ENCODE peak calls at places on chromosomes 16 and 17, in seven cellular contexts. One of them, this sample, is unnamed.

GRCh38 chr17:44775838-44776621 is 17.2 kb downstream of the ADAM11 start:
- DNase-seq in SK-N-SH: peak; percentile 58
- DNase-seq in HepG2: peak; percentile 32
- DNase-seq in GM12892: no peak
- DNase-seq in K562: no peak
- DNase-seq in GM12891: no peak
- DNase-seq in H1: no peak
- DNase-seq in this sample: no peak

GRCh38 chr16:20314575-20314974 is 12.7 kb downstream of the GP2 start:
- DNase-seq in SK-N-SH: no peak
- DNase-seq in HepG2: no peak
- DNase-seq in GM12892: no peak
- DNase-seq in K562: no peak
- DNase-seq in GM12891: no peak
- DNase-seq in H1: no peak
- DNase-seq in this sample: no peak

GRCh38 chr17:66420961-66421371 is 118.6 kb downstream of the PRKCA start:
- DNase-seq in SK-N-SH: no peak
- DNase-seq in HepG2: peak; percentile 55
- DNase-seq in GM12892: no peak
- DNase-seq in K562: no peak
- DNase-seq in GM12891: no peak
- DNase-seq in H1: no peak
- DNase-seq in this sample: no peak

GRCh38 chr16:31876955-31877828 is 3.6 kb downstream of the ZNF267 start:
- DNase-seq in SK-N-SH: no peak
- DNase-seq in HepG2: peak; percentile 87
- DNase-seq in GM12892: no peak
- DNase-seq in K562: no peak
- DNase-seq in GM12891: no peak
- DNase-seq in H1: no peak
- DNase-seq in this sample: peak; percentile 94

GRCh38 chr16:56332464-56333079 is 92.8 kb downstream of the AMFR start:
- DNase-seq in SK-N-SH: peak; percentile 57
- DNase-seq in HepG2: peak; percentile 78
- DNase-seq in GM12892: no peak
- DNase-seq in K562: peak; percentile 62
- DNase-seq in GM12891: no peak
- DNase-seq in H1: peak; percentile 66
- DNase-seq in this sample: no peak

GRCh38 chr17:57624390-57624789 is 120.7 kb downstream of the CCDC182 start:
- DNase-seq in SK-N-SH: no peak
- DNase-seq in HepG2: no peak
- DNase-seq in GM12892: no peak
- DNase-seq in K562: no peak
- DNase-seq in GM12891: no peak
- DNase-seq in H1: no peak
- DNase-seq in this sample: no peak

GRCh38 chr17:15649861-15650391 is 30.4 kb upstream of the FBXW10B start:
- DNase-seq in SK-N-SH: no peak
- DNase-seq in HepG2: no peak
- DNase-seq in GM12892: no peak
- DNase-seq in K562: no peak
- DNase-seq in GM12891: no peak
- DNase-seq in H1: no peak
- DNase-seq in this sample: no peak

GRCh38 chr16:11963706-11964105 is 1.3 kb upstream of the TNFRSF17 start:
- DNase-seq in SK-N-SH: no peak
- DNase-seq in HepG2: no peak
- DNase-seq in GM12892: no peak
- DNase-seq in K562: no peak
- DNase-seq in GM12891: no peak
- DNase-seq in H1: no peak
- DNase-seq in this sample: no peak

GRCh38 chr16:52921104-52921503 is 131.6 kb downstream of the CHD9NB start:
- DNase-seq in SK-N-SH: no peak
- DNase-seq in HepG2: no peak
- DNase-seq in GM12892: no peak
- DNase-seq in K562: no peak
- DNase-seq in GM12891: no peak
- DNase-seq in H1: no peak
- DNase-seq in this sample: no peak

GRCh38 chr16:84096447-84097005 is 20.2 kb downstream of the MBTPS1 start:
- DNase-seq in SK-N-SH: no peak
- DNase-seq in HepG2: peak; percentile 95
- DNase-seq in GM12892: no peak
- DNase-seq in K562: no peak
- DNase-seq in GM12891: no peak
- DNase-seq in H1: no peak
- DNase-seq in this sample: no peak

GRCh38 chr17:64297467-64298088 is 34.5 kb upstream of the TEX2 start:
- DNase-seq in SK-N-SH: no peak
- DNase-seq in HepG2: no peak
- DNase-seq in GM12892: no peak
- DNase-seq in K562: no peak
- DNase-seq in GM12891: no peak
- DNase-seq in H1: no peak
- DNase-seq in this sample: no peak

GRCh38 chr17:29571486-29571882 is 3.0 kb downstream of the TP53I13 start:
- DNase-seq in SK-N-SH: no peak
- DNase-seq in HepG2: no peak
- DNase-seq in GM12892: no peak
- DNase-seq in K562: no peak
- DNase-seq in GM12891: no peak
- DNase-seq in H1: no peak
- DNase-seq in this sample: no peak

GRCh38 chr17:1776857-1777256 is 15.0 kb downstream of the SERPINF1 start:
- DNase-seq in SK-N-SH: no peak
- DNase-seq in HepG2: no peak
- DNase-seq in GM12892: no peak
- DNase-seq in K562: no peak
- DNase-seq in GM12891: no peak
- DNase-seq in H1: no peak
- DNase-seq in this sample: no peak

GRCh38 chr17:46917516-46917915 is 5.4 kb upstream of the GOSR2 start:
- DNase-seq in SK-N-SH: no peak
- DNase-seq in HepG2: no peak
- DNase-seq in GM12892: no peak
- DNase-seq in K562: no peak
- DNase-seq in GM12891: no peak
- DNase-seq in H1: no peak
- DNase-seq in this sample: no peak

GRCh38 chr17:71099003-71099710 is 929.8 kb downstream of the KCNJ2 start:
- DNase-seq in SK-N-SH: no peak
- DNase-seq in HepG2: no peak
- DNase-seq in GM12892: no peak
- DNase-seq in K562: no peak
- DNase-seq in GM12891: no peak
- DNase-seq in H1: no peak
- DNase-seq in this sample: no peak

GRCh38 chr17:61414936-61415251 is 15.3 kb downstream of the TBX2 start:
- DNase-seq in SK-N-SH: peak; percentile 47
- DNase-seq in HepG2: no peak
- DNase-seq in GM12892: no peak
- DNase-seq in K562: no peak
- DNase-seq in GM12891: no peak
- DNase-seq in H1: peak; percentile 20
- DNase-seq in this sample: no peak

GRCh38 chr16:11700264-11701029 is 32.2 kb downstream of the SNN start:
- DNase-seq in SK-N-SH: no peak
- DNase-seq in HepG2: peak; percentile 59
- DNase-seq in GM12892: no peak
- DNase-seq in K562: no peak
- DNase-seq in GM12891: no peak
- DNase-seq in H1: no peak
- DNase-seq in this sample: no peak

GRCh38 chr17:5703736-5704135 is 119.4 kb upstream of the NLRP1 start:
- DNase-seq in SK-N-SH: no peak
- DNase-seq in HepG2: no peak
- DNase-seq in GM12892: no peak
- DNase-seq in K562: no peak
- DNase-seq in GM12891: no peak
- DNase-seq in H1: no peak
- DNase-seq in this sample: no peak

GRCh38 chr17:5707482-5707881 is 123.2 kb upstream of the NLRP1 start:
- DNase-seq in SK-N-SH: no peak
- DNase-seq in HepG2: no peak
- DNase-seq in GM12892: no peak
- DNase-seq in K562: no peak
- DNase-seq in GM12891: no peak
- DNase-seq in H1: no peak
- DNase-seq in this sample: no peak

GRCh38 chr17:5705876-5706420 is 121.6 kb upstream of the NLRP1 start:
- DNase-seq in SK-N-SH: no peak
- DNase-seq in HepG2: no peak
- DNase-seq in GM12892: no peak
- DNase-seq in K562: no peak
- DNase-seq in GM12891: no peak
- DNase-seq in H1: no peak
- DNase-seq in this sample: no peak

GRCh38 chr17:5706835-5707234 is 122.5 kb upstream of the NLRP1 start:
- DNase-seq in SK-N-SH: peak; percentile 56
- DNase-seq in HepG2: peak; percentile 35
- DNase-seq in GM12892: peak; percentile 46
- DNase-seq in K562: peak; percentile 51
- DNase-seq in GM12891: peak; percentile 51
- DNase-seq in H1: peak; percentile 90
- DNase-seq in this sample: peak; percentile 8

DNA sequence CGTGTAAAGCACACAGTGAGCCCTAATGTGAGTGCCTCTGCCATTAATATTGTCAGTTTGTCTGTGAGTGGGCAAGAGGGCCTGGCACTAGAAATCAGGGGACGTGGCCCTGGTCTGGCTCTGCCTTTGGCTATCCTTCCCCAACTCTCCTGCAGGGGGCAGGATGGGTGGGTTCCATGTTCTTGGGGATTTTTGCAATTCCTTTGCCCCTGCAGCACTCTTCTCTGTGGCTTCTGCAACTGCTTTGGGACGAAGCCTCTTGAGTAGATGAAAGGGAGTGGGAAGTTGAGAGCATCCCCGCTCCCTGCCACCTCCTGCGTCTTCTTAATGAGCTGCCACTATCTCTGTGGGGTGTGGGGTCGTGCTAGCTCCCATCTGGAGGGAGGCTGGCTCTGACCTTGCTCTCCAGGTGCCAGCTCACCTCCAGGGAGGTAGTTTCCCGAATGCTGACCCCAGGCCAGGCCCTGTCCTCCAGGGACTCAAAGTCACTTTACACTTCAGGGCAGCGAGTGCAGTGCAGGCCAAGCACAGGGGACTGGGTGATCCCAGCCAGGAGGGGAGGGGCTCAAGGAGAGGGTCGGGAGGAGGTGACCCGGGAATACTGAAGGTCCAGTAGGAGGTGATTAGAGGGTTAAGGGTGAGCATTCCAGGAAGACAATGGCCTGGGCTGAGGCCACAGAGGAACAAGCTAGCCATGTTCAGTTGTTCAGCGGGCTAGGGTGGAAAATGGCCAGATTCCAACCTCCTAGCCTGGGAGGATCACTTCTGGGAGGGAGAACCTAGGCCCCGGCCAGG is 121.0 kb upstream of the NLRP1 start:
- DNase-seq in SK-N-SH: peak; percentile 36
- DNase-seq in HepG2: no peak
- DNase-seq in GM12892: no peak
- DNase-seq in K562: peak; percentile 27
- DNase-seq in GM12891: no peak
- DNase-seq in H1: peak; percentile 80
- DNase-seq in this sample: no peak
- TF ChIP-seq TAF1 in SK-N-SH: no peak
- TF ChIP-seq TAF1 in HepG2: no peak
- TF ChIP-seq TAF1 in GM12892: no peak
- TF ChIP-seq TAF1 in K562: no peak
- TF ChIP-seq TAF1 in GM12891: no peak
- TF ChIP-seq TAF1 in H1: no peak
- TF ChIP-seq TAF1 in this sample: no peak

GRCh38 chr16:14510939-14511797 is 118.9 kb downstream of the PARN start:
- DNase-seq in SK-N-SH: no peak
- DNase-seq in HepG2: peak; percentile 99
- DNase-seq in GM12892: no peak
- DNase-seq in K562: no peak
- DNase-seq in GM12891: no peak
- DNase-seq in H1: no peak
- DNase-seq in this sample: no peak
- TF ChIP-seq TAF1 in SK-N-SH: no peak
- TF ChIP-seq TAF1 in HepG2: no peak
- TF ChIP-seq TAF1 in GM12892: no peak
- TF ChIP-seq TAF1 in K562: no peak
- TF ChIP-seq TAF1 in GM12891: no peak
- TF ChIP-seq TAF1 in H1: no peak
- TF ChIP-seq TAF1 in this sample: no peak

DNA sequence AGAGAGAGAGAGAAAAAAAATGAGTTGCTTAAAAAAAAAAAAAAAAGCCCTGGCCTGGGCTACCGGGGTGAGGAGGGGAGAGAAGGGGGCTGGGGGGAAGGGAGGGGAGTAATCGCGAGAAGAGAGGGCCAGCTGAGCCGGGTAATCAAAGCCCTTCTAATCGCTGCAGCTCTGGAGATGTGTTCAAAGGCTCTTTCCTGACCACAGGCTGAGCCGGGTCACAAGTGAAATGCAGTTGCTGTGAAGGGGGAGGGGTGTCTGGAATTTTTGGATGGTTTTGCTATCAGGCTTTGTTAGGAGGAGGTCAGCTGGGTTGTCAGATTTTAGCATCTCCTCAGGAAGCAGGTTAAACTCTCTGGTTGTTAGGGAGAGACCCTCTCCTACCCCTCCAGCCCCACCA is 104.8 kb upstream of the ZFHX3 start:
- DNase-seq in SK-N-SH: peak; percentile 22
- DNase-seq in HepG2: peak; percentile 48
- DNase-seq in GM12892: no peak
- DNase-seq in K562: no peak
- DNase-seq in GM12891: no peak
- DNase-seq in H1: peak; percentile 56
- DNase-seq in this sample: no peak
- TF ChIP-seq TAF1 in SK-N-SH: no peak
- TF ChIP-seq TAF1 in HepG2: no peak
- TF ChIP-seq TAF1 in GM12892: no peak
- TF ChIP-seq TAF1 in K562: no peak
- TF ChIP-seq TAF1 in GM12891: no peak
- TF ChIP-seq TAF1 in H1: no peak
- TF ChIP-seq TAF1 in this sample: no peak

DNA sequence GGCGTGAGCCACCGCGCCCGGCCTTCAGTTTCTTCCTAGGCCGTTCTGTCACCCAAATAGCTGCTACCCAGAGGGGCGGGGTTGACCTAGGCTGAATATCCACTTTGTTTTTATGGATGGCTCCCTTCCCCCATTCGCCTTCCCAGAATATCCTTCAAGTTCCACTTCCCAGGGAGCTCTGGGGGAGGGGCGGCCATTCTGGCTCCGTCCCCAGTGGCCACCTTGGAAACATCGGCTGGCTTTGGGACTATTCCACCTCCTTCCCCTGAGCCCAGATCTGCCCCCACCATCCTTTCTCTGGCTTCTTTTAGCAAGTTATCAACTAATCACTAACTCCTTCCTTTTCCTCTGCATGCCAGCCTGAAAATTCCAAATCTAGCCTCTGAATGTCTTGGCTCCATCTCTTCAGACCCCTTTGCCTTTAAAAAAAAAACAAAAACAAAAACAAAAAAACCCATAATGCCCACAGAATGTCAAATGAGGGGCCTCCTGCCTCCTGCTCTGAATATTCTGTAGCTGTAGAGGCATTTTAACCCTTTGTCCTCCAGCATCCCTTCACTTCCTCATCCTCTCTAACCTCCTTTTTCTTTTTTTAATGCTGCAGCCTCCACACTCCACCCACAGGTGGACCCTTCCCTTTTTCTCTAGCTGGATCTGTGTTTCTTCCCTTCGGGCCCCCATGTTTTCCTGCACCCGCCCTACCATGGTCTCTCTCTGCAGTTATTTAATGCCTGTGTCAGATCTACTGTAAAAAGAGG is 6.4 kb downstream of the ATP1B2 start:
- DNase-seq in SK-N-SH: peak; percentile 20
- DNase-seq in HepG2: no peak
- DNase-seq in GM12892: no peak
- DNase-seq in K562: no peak
- DNase-seq in GM12891: no peak
- DNase-seq in H1: peak; percentile 90
- DNase-seq in this sample: no peak
- TF ChIP-seq TAF1 in SK-N-SH: no peak
- TF ChIP-seq TAF1 in HepG2: no peak
- TF ChIP-seq TAF1 in GM12892: no peak
- TF ChIP-seq TAF1 in K562: no peak
- TF ChIP-seq TAF1 in GM12891: no peak
- TF ChIP-seq TAF1 in H1: no peak
- TF ChIP-seq TAF1 in this sample: no peak